ENCODE peak calls at places on chromosomes 12 and 14, in ten cellular contexts. One of them, this sample, is unnamed.
A peak's percentile ranks its signal among the peaks of the same experiment; 100 is the strongest.

GRCh38 chr12:2288001-2288400 is 235.2 kb downstream of the CACNA1C start:
- DNase-seq in pancreas: no peak
- DNase-seq in left lung: no peak
- DNase-seq in OCI-LY7: no peak
- DNase-seq in suprapubic skin: no peak
- DNase-seq in tibial artery: peak; percentile 37
- DNase-seq in dorsolateral prefrontal cortex: no peak
- DNase-seq in tibial nerve: no peak
- DNase-seq in AG04450: no peak
- DNase-seq in mammary epithelial cell: no peak
- DNase-seq in this sample: peak; percentile 71

GRCh38 chr12:42213023-42213422 is 25.0 kb downstream of the YAF2 start:
- DNase-seq in tibial nerve: no peak
- DNase-seq in mammary epithelial cell: peak; percentile 72
- DNase-seq in tibial artery: no peak
- DNase-seq in AG04450: no peak
- DNase-seq in dorsolateral prefrontal cortex: no peak
- DNase-seq in pancreas: no peak
- DNase-seq in OCI-LY7: peak; percentile 13
- DNase-seq in left lung: no peak
- DNase-seq in suprapubic skin: no peak
- DNase-seq in this sample: no peak

GRCh38 chr12:15625075-15625474 is 164.1 kb downstream of the EPS8 start:
- DNase-seq in left lung: no peak
- DNase-seq in AG04450: no peak
- DNase-seq in suprapubic skin: no peak
- DNase-seq in dorsolateral prefrontal cortex: no peak
- DNase-seq in pancreas: no peak
- DNase-seq in mammary epithelial cell: no peak
- DNase-seq in tibial artery: no peak
- DNase-seq in OCI-LY7: no peak
- DNase-seq in tibial nerve: no peak
- DNase-seq in this sample: no peak

GRCh38 chr12:3489057-3489456 is 1.9 kb upstream of the PRMT8 start:
- DNase-seq in pancreas: no peak
- DNase-seq in tibial nerve: no peak
- DNase-seq in tibial artery: no peak
- DNase-seq in mammary epithelial cell: peak; percentile 98
- DNase-seq in dorsolateral prefrontal cortex: peak; percentile 50
- DNase-seq in suprapubic skin: no peak
- DNase-seq in AG04450: no peak
- DNase-seq in OCI-LY7: no peak
- DNase-seq in left lung: no peak
- DNase-seq in this sample: no peak

GRCh38 chr14:96808619-96809405 is 11.6 kb downstream of the VRK1 start:
- DNase-seq in suprapubic skin: no peak
- DNase-seq in left lung: no peak
- DNase-seq in tibial nerve: no peak
- DNase-seq in dorsolateral prefrontal cortex: no peak
- DNase-seq in pancreas: no peak
- DNase-seq in mammary epithelial cell: no peak
- DNase-seq in OCI-LY7: no peak
- DNase-seq in tibial artery: no peak
- DNase-seq in AG04450: no peak
- DNase-seq in this sample: no peak

GRCh38 chr14:70655110-70655826 is 13.6 kb downstream of the TTC9 start:
- DNase-seq in left lung: no peak
- DNase-seq in dorsolateral prefrontal cortex: no peak
- DNase-seq in OCI-LY7: peak; percentile 95
- DNase-seq in tibial nerve: no peak
- DNase-seq in pancreas: no peak
- DNase-seq in AG04450: no peak
- DNase-seq in suprapubic skin: no peak
- DNase-seq in tibial artery: no peak
- DNase-seq in mammary epithelial cell: no peak
- DNase-seq in this sample: no peak

GRCh38 chr14:74148705-74149104 is 63.9 kb downstream of the LIN52 start:
- DNase-seq in dorsolateral prefrontal cortex: no peak
- DNase-seq in suprapubic skin: no peak
- DNase-seq in AG04450: no peak
- DNase-seq in tibial nerve: no peak
- DNase-seq in OCI-LY7: no peak
- DNase-seq in mammary epithelial cell: no peak
- DNase-seq in left lung: no peak
- DNase-seq in pancreas: no peak
- DNase-seq in tibial artery: no peak
- DNase-seq in this sample: no peak

GRCh38 chr12:120350576-120351350 is 18.2 kb downstream of the MSI1 start:
- DNase-seq in tibial nerve: no peak
- DNase-seq in OCI-LY7: no peak
- DNase-seq in tibial artery: no peak
- DNase-seq in suprapubic skin: no peak
- DNase-seq in pancreas: peak; percentile 89
- DNase-seq in dorsolateral prefrontal cortex: no peak
- DNase-seq in mammary epithelial cell: no peak
- DNase-seq in left lung: peak; percentile 67
- DNase-seq in AG04450: no peak
- DNase-seq in this sample: no peak

GRCh38 chr14:67557118-67557517 is 24.0 kb downstream of the PLEKHH1 start:
- DNase-seq in AG04450: no peak
- DNase-seq in suprapubic skin: no peak
- DNase-seq in dorsolateral prefrontal cortex: peak; percentile 20
- DNase-seq in pancreas: no peak
- DNase-seq in mammary epithelial cell: peak; percentile 74
- DNase-seq in tibial artery: no peak
- DNase-seq in left lung: no peak
- DNase-seq in tibial nerve: no peak
- DNase-seq in OCI-LY7: no peak
- DNase-seq in this sample: no peak

GRCh38 chr12:124916370-124917134 is 2.1 kb upstream of the UBC start:
- DNase-seq in tibial artery: peak; percentile 91
- DNase-seq in pancreas: peak; percentile 73
- DNase-seq in suprapubic skin: peak; percentile 87
- DNase-seq in dorsolateral prefrontal cortex: no peak
- DNase-seq in AG04450: no peak
- DNase-seq in left lung: peak; percentile 79
- DNase-seq in mammary epithelial cell: peak; percentile 92
- DNase-seq in OCI-LY7: peak; percentile 68
- DNase-seq in tibial nerve: peak; percentile 85
- DNase-seq in this sample: peak; percentile 84

DNA sequence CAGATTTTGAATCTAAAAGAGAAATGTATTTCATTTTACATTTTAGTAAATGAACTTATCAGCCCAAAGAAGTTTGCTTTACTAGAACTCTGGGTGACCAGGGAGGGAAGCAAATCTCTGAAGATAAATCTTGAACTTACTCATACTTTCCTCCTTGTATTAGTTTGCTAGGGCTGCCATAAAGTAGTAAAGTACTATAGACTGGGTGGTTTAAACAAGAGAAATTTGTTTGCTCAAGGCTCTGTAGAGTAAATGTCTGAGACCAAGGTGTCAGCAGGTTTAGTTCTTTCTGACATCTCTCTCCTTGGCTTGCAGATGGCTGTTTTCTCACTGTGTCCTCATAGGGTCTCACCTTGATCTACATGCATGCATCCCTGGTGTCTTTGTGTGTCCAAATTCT is 926.0 kb downstream of the DIO2 start:
- DNase-seq in tibial nerve: no peak
- DNase-seq in tibial artery: no peak
- DNase-seq in pancreas: no peak
- DNase-seq in suprapubic skin: no peak
- DNase-seq in OCI-LY7: no peak
- DNase-seq in mammary epithelial cell: no peak
- DNase-seq in AG04450: no peak
- DNase-seq in left lung: no peak
- DNase-seq in dorsolateral prefrontal cortex: no peak
- DNase-seq in this sample: no peak
- H3K4me3 ChIP-seq in tibial nerve: no peak overlapping the region
- H3K4me3 ChIP-seq in tibial artery: no peak overlapping the region
- H3K4me3 ChIP-seq in pancreas: no peak overlapping the region
- H3K4me3 ChIP-seq in suprapubic skin: no peak overlapping the region
- H3K4me3 ChIP-seq in OCI-LY7: no peak overlapping the region
- H3K4me3 ChIP-seq in mammary epithelial cell: no peak overlapping the region
- H3K4me3 ChIP-seq in AG04450: no peak overlapping the region
- H3K4me3 ChIP-seq in left lung: no peak overlapping the region
- H3K4me3 ChIP-seq in dorsolateral prefrontal cortex: no peak overlapping the region
- H3K4me3 ChIP-seq in this sample: no peak overlapping the region

GRCh38 chr14:101226265-101226602 is 322.7 kb upstream of the RTL1 start:
- DNase-seq in AG04450: no peak
- DNase-seq in mammary epithelial cell: no peak
- DNase-seq in dorsolateral prefrontal cortex: no peak
- DNase-seq in tibial artery: no peak
- DNase-seq in OCI-LY7: no peak
- DNase-seq in pancreas: no peak
- DNase-seq in left lung: no peak
- DNase-seq in suprapubic skin: no peak
- DNase-seq in tibial nerve: no peak
- DNase-seq in this sample: peak; percentile 40
- H3K27ac ChIP-seq in AG04450: no peak overlapping the region
- H3K27ac ChIP-seq in mammary epithelial cell: no peak overlapping the region
- H3K27ac ChIP-seq in dorsolateral prefrontal cortex: no peak overlapping the region
- H3K27ac ChIP-seq in tibial artery: no peak overlapping the region
- H3K27ac ChIP-seq in OCI-LY7: no peak overlapping the region
- H3K27ac ChIP-seq in pancreas: no peak overlapping the region
- H3K27ac ChIP-seq in left lung: no peak overlapping the region
- H3K27ac ChIP-seq in suprapubic skin: no peak overlapping the region
- H3K27ac ChIP-seq in tibial nerve: no peak overlapping the region
- H3K27ac ChIP-seq in this sample: no peak overlapping the region

GRCh38 chr14:72782817-72783216 is 111.1 kb downstream of the DPF3 start:
- DNase-seq in tibial artery: no peak
- DNase-seq in dorsolateral prefrontal cortex: no peak
- DNase-seq in left lung: no peak
- DNase-seq in suprapubic skin: peak; percentile 53
- DNase-seq in mammary epithelial cell: no peak
- DNase-seq in OCI-LY7: no peak
- DNase-seq in AG04450: no peak
- DNase-seq in tibial nerve: no peak
- DNase-seq in pancreas: no peak
- DNase-seq in this sample: peak; percentile 31

GRCh38 chr14:72780771-72781170 is 113.1 kb downstream of the DPF3 start:
- DNase-seq in OCI-LY7: no peak
- DNase-seq in left lung: no peak
- DNase-seq in mammary epithelial cell: no peak
- DNase-seq in tibial nerve: no peak
- DNase-seq in pancreas: no peak
- DNase-seq in tibial artery: no peak
- DNase-seq in suprapubic skin: peak; percentile 21
- DNase-seq in dorsolateral prefrontal cortex: no peak
- DNase-seq in AG04450: no peak
- DNase-seq in this sample: peak; percentile 40

GRCh38 chr14:72781476-72782181 is 112.3 kb downstream of the DPF3 start:
- DNase-seq in tibial artery: no peak
- DNase-seq in tibial nerve: no peak
- DNase-seq in left lung: no peak
- DNase-seq in suprapubic skin: peak; percentile 31
- DNase-seq in OCI-LY7: no peak
- DNase-seq in pancreas: no peak
- DNase-seq in mammary epithelial cell: peak; percentile 65
- DNase-seq in AG04450: no peak
- DNase-seq in dorsolateral prefrontal cortex: no peak
- DNase-seq in this sample: peak; percentile 19

GRCh38 chr14:72783741-72784140 is 110.2 kb downstream of the DPF3 start:
- DNase-seq in pancreas: no peak
- DNase-seq in AG04450: no peak
- DNase-seq in OCI-LY7: no peak
- DNase-seq in mammary epithelial cell: no peak
- DNase-seq in tibial nerve: no peak
- DNase-seq in suprapubic skin: peak; percentile 20
- DNase-seq in tibial artery: no peak
- DNase-seq in dorsolateral prefrontal cortex: no peak
- DNase-seq in left lung: no peak
- DNase-seq in this sample: peak; percentile 43

DNA sequence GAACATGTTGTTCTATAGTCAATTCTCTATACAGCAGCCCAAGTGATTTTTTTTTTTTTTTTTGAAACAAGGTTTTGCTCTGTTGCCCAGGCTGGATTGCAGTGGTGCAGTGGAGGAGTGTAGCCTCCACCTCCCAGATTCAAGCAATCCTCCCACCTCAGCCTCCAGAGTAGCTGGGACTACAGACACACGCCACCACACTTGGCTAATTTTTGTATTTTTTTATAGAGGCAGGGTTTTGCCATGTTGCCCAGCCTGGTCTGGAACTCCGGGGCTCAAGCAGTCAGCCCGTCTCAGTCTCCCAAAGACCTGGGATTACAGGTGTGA is 111.8 kb downstream of the DPF3 start:
- DNase-seq in dorsolateral prefrontal cortex: no peak
- DNase-seq in tibial artery: no peak
- DNase-seq in suprapubic skin: peak; percentile 24
- DNase-seq in mammary epithelial cell: no peak
- DNase-seq in pancreas: no peak
- DNase-seq in OCI-LY7: no peak
- DNase-seq in left lung: no peak
- DNase-seq in tibial nerve: no peak
- DNase-seq in AG04450: no peak
- DNase-seq in this sample: peak; percentile 26
- H3K4me3 ChIP-seq in dorsolateral prefrontal cortex: no peak overlapping the region
- H3K4me3 ChIP-seq in tibial artery: no peak overlapping the region
- H3K4me3 ChIP-seq in suprapubic skin: no peak overlapping the region
- H3K4me3 ChIP-seq in mammary epithelial cell: no peak overlapping the region
- H3K4me3 ChIP-seq in pancreas: no peak overlapping the region
- H3K4me3 ChIP-seq in OCI-LY7: no peak overlapping the region
- H3K4me3 ChIP-seq in left lung: no peak overlapping the region
- H3K4me3 ChIP-seq in tibial nerve: no peak overlapping the region
- H3K4me3 ChIP-seq in AG04450: no peak overlapping the region
- H3K4me3 ChIP-seq in this sample: no peak overlapping the region

GRCh38 chr14:75996488-75996887 is 10.9 kb downstream of the IFT43 start:
- DNase-seq in suprapubic skin: no peak
- DNase-seq in tibial artery: no peak
- DNase-seq in OCI-LY7: no peak
- DNase-seq in mammary epithelial cell: no peak
- DNase-seq in tibial nerve: no peak
- DNase-seq in left lung: no peak
- DNase-seq in pancreas: no peak
- DNase-seq in AG04450: no peak
- DNase-seq in dorsolateral prefrontal cortex: no peak
- DNase-seq in this sample: no peak

GRCh38 chr14:75990297-75990696 is 4.7 kb downstream of the IFT43 start:
- DNase-seq in tibial artery: no peak
- DNase-seq in tibial nerve: no peak
- DNase-seq in dorsolateral prefrontal cortex: no peak
- DNase-seq in left lung: no peak
- DNase-seq in mammary epithelial cell: no peak
- DNase-seq in OCI-LY7: no peak
- DNase-seq in suprapubic skin: no peak
- DNase-seq in pancreas: no peak
- DNase-seq in AG04450: no peak
- DNase-seq in this sample: no peak

GRCh38 chr14:75995372-75996041 is 9.9 kb downstream of the IFT43 start:
- DNase-seq in dorsolateral prefrontal cortex: no peak
- DNase-seq in tibial artery: peak; percentile 71
- DNase-seq in AG04450: peak; percentile 80
- DNase-seq in OCI-LY7: no peak
- DNase-seq in suprapubic skin: peak; percentile 84
- DNase-seq in mammary epithelial cell: no peak
- DNase-seq in pancreas: no peak
- DNase-seq in tibial nerve: peak; percentile 17
- DNase-seq in left lung: peak; percentile 47
- DNase-seq in this sample: peak; percentile 96

GRCh38 chr14:75991753-75992152 is 6.2 kb downstream of the IFT43 start:
- DNase-seq in left lung: no peak
- DNase-seq in mammary epithelial cell: no peak
- DNase-seq in dorsolateral prefrontal cortex: no peak
- DNase-seq in tibial nerve: no peak
- DNase-seq in OCI-LY7: no peak
- DNase-seq in AG04450: no peak
- DNase-seq in tibial artery: no peak
- DNase-seq in suprapubic skin: no peak
- DNase-seq in pancreas: no peak
- DNase-seq in this sample: no peak

GRCh38 chr14:75993567-75994041 is 8.0 kb downstream of the IFT43 start:
- DNase-seq in OCI-LY7: peak; percentile 45
- DNase-seq in tibial nerve: no peak
- DNase-seq in left lung: no peak
- DNase-seq in tibial artery: no peak
- DNase-seq in AG04450: no peak
- DNase-seq in suprapubic skin: no peak
- DNase-seq in pancreas: no peak
- DNase-seq in mammary epithelial cell: no peak
- DNase-seq in dorsolateral prefrontal cortex: no peak
- DNase-seq in this sample: no peak
- H3K27ac ChIP-seq in OCI-LY7: no peak overlapping the region
- H3K27ac ChIP-seq in tibial nerve: no peak overlapping the region
- H3K27ac ChIP-seq in left lung: no peak overlapping the region
- H3K27ac ChIP-seq in tibial artery: peak overlapping the region; percentile 21
- H3K27ac ChIP-seq in AG04450: no peak overlapping the region
- H3K27ac ChIP-seq in suprapubic skin: no peak overlapping the region
- H3K27ac ChIP-seq in pancreas: no peak overlapping the region
- H3K27ac ChIP-seq in mammary epithelial cell: no peak overlapping the region
- H3K27ac ChIP-seq in dorsolateral prefrontal cortex: no peak overlapping the region
- H3K27ac ChIP-seq in this sample: peak overlapping the region; percentile 91

This sample was measured in coronary artery.